ENCODE peak calls at places on chromosomes 5 and 9, in six cellular contexts. One of them, this sample, is unnamed.

GRCh38 chr9:109342878-109343277 is 22.0 kb upstream of the EPB41L4B start:
- DNase-seq in GM12878: no peak
- DNase-seq in HepG2: no peak
- DNase-seq in K562: no peak
- DNase-seq in SK-N-SH: no peak
- DNase-seq in H1: no peak
- DNase-seq in this sample: no peak

GRCh38 chr5:39424751-39425524 is at the start of gene DAB2:
- DNase-seq in SK-N-SH: peak; percentile 37
- DNase-seq in HepG2: peak; percentile 79
- DNase-seq in K562: peak; percentile 77
- DNase-seq in GM12878: no peak
- DNase-seq in H1: peak; percentile 68
- DNase-seq in this sample: peak; percentile 26

GRCh38 chr9:30622551-30622950 is 1761.9 kb upstream of the ACO1 start:
- DNase-seq in K562: no peak
- DNase-seq in SK-N-SH: no peak
- DNase-seq in HepG2: no peak
- DNase-seq in H1: no peak
- DNase-seq in GM12878: no peak
- DNase-seq in this sample: no peak

GRCh38 chr9:133604214-133604613 is 5.0 kb downstream of the FAM163B start:
- DNase-seq in HepG2: peak; percentile 10
- DNase-seq in K562: no peak
- DNase-seq in SK-N-SH: peak; percentile 64
- DNase-seq in GM12878: no peak
- DNase-seq in H1: no peak
- DNase-seq in this sample: no peak

GRCh38 chr5:138833095-138833494 is 42.0 kb downstream of the LRRTM2 start:
- DNase-seq in GM12878: no peak
- DNase-seq in K562: no peak
- DNase-seq in H1: no peak
- DNase-seq in HepG2: no peak
- DNase-seq in SK-N-SH: no peak
- DNase-seq in this sample: no peak

GRCh38 chr9:115117999-115118470 is at the start of gene TNC:
- DNase-seq in GM12878: no peak
- DNase-seq in H1: no peak
- DNase-seq in HepG2: no peak
- DNase-seq in SK-N-SH: peak; percentile 64
- DNase-seq in K562: no peak
- DNase-seq in this sample: no peak

GRCh38 chr9:105439428-105439827 is 8.4 kb upstream of the FSD1L start:
- DNase-seq in GM12878: no peak
- DNase-seq in H1: no peak
- DNase-seq in K562: no peak
- DNase-seq in SK-N-SH: no peak
- DNase-seq in HepG2: no peak
- DNase-seq in this sample: no peak

GRCh38 chr9:132864691-132865090 is 13.4 kb downstream of the AK8 start:
- DNase-seq in SK-N-SH: no peak
- DNase-seq in HepG2: no peak
- DNase-seq in H1: no peak
- DNase-seq in K562: no peak
- DNase-seq in GM12878: no peak
- DNase-seq in this sample: no peak

GRCh38 chr9:75461188-75461587 is 372.9 kb downstream of the OSTF1 start:
- DNase-seq in K562: no peak
- DNase-seq in H1: no peak
- DNase-seq in SK-N-SH: no peak
- DNase-seq in HepG2: no peak
- DNase-seq in GM12878: no peak
- DNase-seq in this sample: no peak

GRCh38 chr5:9544502-9545300 is 1.2 kb downstream of the SEMA5A start:
- DNase-seq in GM12878: no peak
- DNase-seq in H1: no peak
- DNase-seq in HepG2: peak; percentile 35
- DNase-seq in K562: peak; percentile 66
- DNase-seq in SK-N-SH: peak; percentile 85
- DNase-seq in this sample: no peak
- TF ChIP-seq GABPA in GM12878: no peak
- TF ChIP-seq GABPA in H1: peak; percentile 46
- TF ChIP-seq GABPA in HepG2: no peak
- TF ChIP-seq GABPA in K562: no peak
- TF ChIP-seq GABPA in SK-N-SH: no peak
- TF ChIP-seq GABPA in this sample: no peak

GRCh38 chr9:95463145-95464060 is 53.4 kb downstream of the PTCH1 start:
- DNase-seq in H1: no peak
- DNase-seq in GM12878: no peak
- DNase-seq in K562: no peak
- DNase-seq in SK-N-SH: no peak
- DNase-seq in HepG2: no peak
- DNase-seq in this sample: no peak

GRCh38 chr9:95462419-95463121 is 54.2 kb downstream of the PTCH1 start:
- DNase-seq in SK-N-SH: peak; percentile 90
- DNase-seq in K562: peak; percentile 85
- DNase-seq in GM12878: peak; percentile 94
- DNase-seq in H1: no peak
- DNase-seq in HepG2: no peak
- DNase-seq in this sample: peak; percentile 93

GRCh38 chr9:95460627-95461164 is 56.1 kb downstream of the PTCH1 start:
- DNase-seq in SK-N-SH: peak; percentile 69
- DNase-seq in H1: no peak
- DNase-seq in HepG2: no peak
- DNase-seq in GM12878: no peak
- DNase-seq in K562: no peak
- DNase-seq in this sample: no peak

GRCh38 chr9:95459867-95460626 is 56.7 kb downstream of the PTCH1 start:
- DNase-seq in H1: no peak
- DNase-seq in GM12878: no peak
- DNase-seq in SK-N-SH: no peak
- DNase-seq in HepG2: no peak
- DNase-seq in K562: no peak
- DNase-seq in this sample: no peak

GRCh38 chr9:95461448-95462381 is 55.1 kb downstream of the PTCH1 start:
- DNase-seq in H1: no peak
- DNase-seq in GM12878: no peak
- DNase-seq in K562: no peak
- DNase-seq in HepG2: no peak
- DNase-seq in SK-N-SH: no peak
- DNase-seq in this sample: no peak
- H3K27ac ChIP-seq in H1: no peak overlapping the region
- H3K27ac ChIP-seq in GM12878: peak overlapping the region; percentile 73
- H3K27ac ChIP-seq in K562: peak overlapping the region; percentile 94
- H3K27ac ChIP-seq in HepG2: no peak overlapping the region
- H3K27ac ChIP-seq in SK-N-SH: peak overlapping the region; percentile 22
- H3K27ac ChIP-seq in this sample: no peak overlapping the region

GRCh38 chr9:96619109-96619435 is 571 bp downstream of the CDC14B start:
- DNase-seq in K562: no peak
- DNase-seq in GM12878: no peak
- DNase-seq in SK-N-SH: peak; percentile 61
- DNase-seq in HepG2: no peak
- DNase-seq in H1: no peak
- DNase-seq in this sample: no peak
- TF ChIP-seq GABPA in K562: no peak
- TF ChIP-seq GABPA in GM12878: no peak
- TF ChIP-seq GABPA in SK-N-SH: no peak
- TF ChIP-seq GABPA in HepG2: no peak
- TF ChIP-seq GABPA in H1: no peak
- TF ChIP-seq GABPA in this sample: no peak

DNA sequence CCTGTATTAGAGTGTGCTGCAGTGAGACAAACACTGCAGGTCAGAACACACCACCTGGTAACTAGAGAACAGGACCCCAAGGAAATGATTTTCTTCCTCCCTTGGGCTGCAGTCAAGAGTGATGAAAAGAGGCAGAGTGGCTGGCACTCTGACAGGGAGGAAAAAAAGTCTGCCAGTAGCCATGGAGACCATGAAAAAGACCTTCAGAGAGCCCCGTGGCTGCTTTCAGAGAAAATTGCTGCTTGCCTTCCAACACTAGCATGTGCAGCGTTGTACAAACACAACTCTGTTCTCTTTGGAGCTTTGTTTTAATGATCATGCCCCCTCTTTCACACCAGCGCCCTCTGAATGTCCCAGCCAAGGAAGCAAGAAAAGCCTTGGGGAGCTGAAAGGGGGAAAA is 68.8 kb downstream of the ANKRD55 start:
- DNase-seq in HepG2: no peak
- DNase-seq in GM12878: no peak
- DNase-seq in SK-N-SH: peak; percentile 12
- DNase-seq in K562: no peak
- DNase-seq in H1: no peak
- DNase-seq in this sample: no peak
- H3K27ac ChIP-seq in HepG2: no peak overlapping the region
- H3K27ac ChIP-seq in GM12878: no peak overlapping the region
- H3K27ac ChIP-seq in SK-N-SH: no peak overlapping the region
- H3K27ac ChIP-seq in K562: no peak overlapping the region
- H3K27ac ChIP-seq in H1: no peak overlapping the region
- H3K27ac ChIP-seq in this sample: no peak overlapping the region